ENCODE peak calls at places on chromosomes 6 and 20, in six cellular contexts. Q is K562, Z is HepG2, C is HCT116, F is H1, N is GM12878. S is an unnamed sample.

GRCh38 chr20:37229300-37229699 is 32.3 kb downstream of the GHRH start:
- DNase-seq in Q (no peak), Z (no peak), C (no peak), F (no peak), N (no peak), S (peak)

GRCh38 chr6:85452441-85452881 is 2.6 kb downstream of the NT5E start:
- DNase-seq in Q (no peak), Z (no peak), C (no peak), F (no peak), N (no peak), S (no peak)

GRCh38 chr6:118280210-118280609 is 267.9 kb upstream of the PLN start:
- DNase-seq in Q (no peak), Z (no peak), C (no peak), F (no peak), N (peak), S (no peak)

GRCh38 chr20:35854697-35855434 is 83.1 kb downstream of the PHF20 start:
- DNase-seq in Q (no peak), Z (no peak), C (no peak), F (no peak), N (no peak), S (no peak)

GRCh38 chr6:1502041-1502440 is 107.7 kb upstream of the FOXC1 start:
- DNase-seq in Q (no peak), Z (no peak), C (no peak), F (no peak), N (no peak), S (no peak)

GRCh38 chr6:10838794-10839333 is 525 bp upstream of the MAK start:
- DNase-seq in Q (no peak), Z (no peak), C (no peak), F (no peak), N (peak), S (no peak)

GRCh38 chr6:32952817-32953739 is at the start of gene HLA-DMA:
- DNase-seq in Q (peak), Z (peak), C (peak), F (peak), N (peak), S (no peak)

GRCh38 chr20:11453430-11453829 is 464.3 kb upstream of the BTBD3 start:
- DNase-seq in Q (no peak), Z (no peak), C (no peak), F (no peak), N (no peak), S (no peak)

GRCh38 chr6:170186006-170186908 is 104.6 kb downstream of the DLL1 start:
- DNase-seq in Q (no peak), Z (no peak), C (no peak), F (peak), N (no peak), S (no peak)

DNA sequence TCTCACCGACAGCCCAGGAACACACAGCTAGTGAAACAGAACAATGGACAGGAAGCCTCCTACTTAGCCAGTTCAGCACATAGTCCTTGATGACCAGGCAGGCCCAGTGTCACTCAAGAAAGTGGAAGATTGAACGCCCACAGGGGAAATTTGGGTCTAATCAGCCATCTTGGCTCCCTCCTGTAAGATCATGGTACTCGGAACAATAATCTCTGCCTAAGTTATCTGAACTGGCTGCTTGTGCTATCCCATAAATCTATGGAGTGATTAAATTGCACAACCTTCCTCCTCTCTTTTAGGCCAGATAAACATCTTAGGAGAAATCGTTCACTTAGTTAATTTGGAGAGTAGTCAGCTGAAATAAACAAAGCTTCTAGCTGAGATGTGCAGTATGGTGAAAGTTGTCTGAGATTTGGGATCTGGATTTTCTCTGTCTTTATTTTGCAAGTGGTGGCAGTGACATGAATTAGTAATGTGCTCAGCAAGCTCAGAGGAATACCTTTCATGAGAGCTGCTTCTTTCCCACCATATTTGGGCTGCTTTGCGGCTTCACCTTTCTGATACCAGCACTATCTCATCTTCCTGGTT is 146.9 kb downstream of the MTFR2 start:
- DNase-seq in Q (no peak), Z (no peak), C (no peak), F (no peak), N (no peak), S (no peak)
- H3K4me3 ChIP-seq in Q (no peak), Z (no peak), C (no peak), F (no peak), N (no peak), S (no peak)

GRCh38 chr6:166052837-166053236 is 114.8 kb downstream of the TBXT start:
- DNase-seq in Q (no peak), Z (no peak), C (no peak), F (no peak), N (no peak), S (no peak)

GRCh38 chr6:166058064-166058739 is 109.4 kb downstream of the TBXT start:
- DNase-seq in Q (no peak), Z (no peak), C (no peak), F (no peak), N (no peak), S (no peak)

GRCh38 chr6:166055801-166056200 is 111.8 kb downstream of the TBXT start:
- DNase-seq in Q (no peak), Z (no peak), C (no peak), F (no peak), N (no peak), S (no peak)

DNA sequence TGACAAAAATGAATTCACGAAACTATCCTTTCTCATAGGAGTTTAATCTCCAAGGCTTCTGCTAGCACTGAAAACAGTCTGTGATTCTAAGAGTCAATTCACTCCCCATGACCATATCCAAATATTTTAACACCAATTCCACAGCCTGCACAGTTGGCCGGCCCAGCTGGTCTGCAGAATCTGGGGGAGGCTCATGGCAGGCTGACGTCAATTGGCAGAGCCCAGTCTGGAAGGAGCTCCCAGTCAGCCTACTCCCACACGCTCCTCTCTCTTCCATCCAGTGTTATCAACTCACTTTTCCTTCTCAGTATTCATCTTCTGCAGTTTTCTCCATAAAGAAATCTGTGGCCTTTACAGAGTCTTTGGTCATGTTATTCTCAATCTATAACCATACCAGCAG is 111.0 kb downstream of the TBXT start:
- DNase-seq in Q (no peak), Z (no peak), C (no peak), F (no peak), N (no peak), S (no peak)
- TF ChIP-seq ZNF274 in Q (no peak), Z (no peak), C (no peak), F (no peak), N (no peak), S (no peak)

DNA sequence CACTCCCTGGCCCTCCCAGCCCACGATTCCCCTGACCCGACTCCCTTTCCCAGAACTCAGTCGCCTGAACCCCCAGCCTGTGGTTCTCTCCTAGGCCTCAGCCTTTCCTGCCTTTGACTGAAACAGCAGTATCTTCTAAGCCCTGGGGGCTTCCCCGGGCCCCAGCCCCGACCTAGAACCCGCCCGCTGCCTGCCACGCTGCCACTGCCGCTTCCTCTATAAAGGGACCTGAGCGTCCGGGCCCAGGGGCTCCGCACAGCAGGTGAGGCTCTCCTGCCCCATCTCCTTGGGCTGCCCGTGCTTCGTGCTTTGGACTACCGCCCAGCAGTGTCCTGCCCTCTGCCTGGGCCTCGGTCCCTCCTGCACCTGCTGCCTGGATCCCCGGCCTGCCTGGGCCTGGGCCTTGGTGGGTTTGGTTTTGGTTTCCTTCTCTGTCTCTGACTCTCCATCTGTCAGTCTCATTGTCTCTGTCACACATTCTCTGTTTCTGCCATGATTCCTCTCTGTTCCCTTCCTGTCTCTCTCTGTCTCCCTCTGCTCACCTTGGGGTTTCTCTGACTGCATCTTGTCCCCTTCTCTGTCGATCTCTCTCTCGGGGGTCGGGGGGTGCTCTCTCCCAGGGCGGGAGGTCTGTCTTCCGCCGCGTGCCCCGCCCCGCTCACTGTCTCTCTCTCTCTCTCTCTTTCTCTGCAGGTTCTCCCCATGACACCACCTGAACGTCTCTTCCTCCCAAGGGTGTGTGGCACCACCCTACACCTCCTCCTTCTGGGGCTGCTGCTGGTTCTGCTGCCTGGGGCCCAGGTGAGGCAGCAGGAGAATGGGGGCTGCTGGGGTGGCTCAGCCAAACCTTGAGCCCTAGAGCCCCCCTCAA is at the start of gene LTA:
- DNase-seq in Q (no peak), Z (no peak), C (no peak), F (no peak), N (no peak), S (no peak)
- H3K4me3 ChIP-seq in Q (no peak), Z (no peak), C (no peak), F (no peak), N (peak), S (no peak)

GRCh38 chr20:44075191-44075949 is 111.6 kb downstream of the JPH2 start:
- DNase-seq in Q (no peak), Z (no peak), C (no peak), F (peak), N (no peak), S (no peak)

GRCh38 chr20:44075950-44076232 is 111.1 kb downstream of the JPH2 start:
- DNase-seq in Q (no peak), Z (no peak), C (no peak), F (peak), N (no peak), S (no peak)

GRCh38 chr20:44073675-44074071 is 113.3 kb downstream of the JPH2 start:
- DNase-seq in Q (no peak), Z (no peak), C (no peak), F (peak), N (no peak), S (no peak)

GRCh38 chr20:44073011-44073674 is 113.8 kb downstream of the JPH2 start:
- DNase-seq in Q (no peak), Z (no peak), C (no peak), F (peak), N (no peak), S (no peak)

DNA sequence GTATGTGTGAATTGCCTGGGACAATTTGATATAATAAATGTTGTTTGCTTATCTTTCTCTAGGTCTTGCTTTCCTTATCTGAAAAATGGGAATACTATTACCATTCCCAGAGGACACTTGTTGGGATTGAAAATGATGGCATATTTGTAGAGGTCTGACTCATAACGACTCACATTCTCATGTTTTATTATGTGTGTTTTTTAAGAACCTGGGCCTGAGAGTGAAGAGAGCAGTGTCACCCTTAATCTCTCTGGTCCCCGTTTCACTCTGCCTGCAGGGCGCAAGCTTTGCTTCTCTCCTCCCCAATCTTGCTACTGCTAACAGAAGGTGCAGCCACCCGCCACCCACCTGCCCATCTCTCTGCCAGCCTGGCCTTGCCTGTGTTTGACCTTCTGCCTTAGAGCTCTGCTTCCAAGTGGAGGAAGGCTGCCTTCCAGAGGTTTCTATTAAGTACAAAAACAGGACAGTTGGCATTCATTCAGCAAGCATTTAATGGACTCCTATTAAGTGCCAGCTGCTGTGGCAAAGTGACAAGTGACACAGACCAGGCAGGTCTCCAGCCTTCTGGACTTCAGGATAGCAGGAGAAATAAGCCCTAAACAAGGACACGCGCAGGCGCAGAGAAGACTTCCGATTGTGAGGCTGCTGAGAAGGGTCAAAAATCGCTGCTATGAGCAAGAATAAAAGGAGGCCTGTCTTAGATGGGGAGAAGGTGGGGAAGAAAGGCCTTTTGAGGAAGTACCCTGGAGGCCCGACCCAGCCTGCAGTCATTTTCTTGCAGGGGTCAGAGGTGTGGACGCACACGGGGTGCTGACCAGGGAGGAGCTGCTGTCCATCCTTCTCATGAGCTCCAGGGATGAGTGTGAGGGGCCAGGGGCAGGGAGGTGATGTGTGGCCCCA is 112.5 kb downstream of the JPH2 start:
- DNase-seq in Q (no peak), Z (no peak), C (no peak), F (peak), N (no peak), S (no peak)
- TF ChIP-seq ZNF274 in Q (no peak), Z (no peak), C (no peak), F (no peak), N (no peak), S (no peak)

DNA sequence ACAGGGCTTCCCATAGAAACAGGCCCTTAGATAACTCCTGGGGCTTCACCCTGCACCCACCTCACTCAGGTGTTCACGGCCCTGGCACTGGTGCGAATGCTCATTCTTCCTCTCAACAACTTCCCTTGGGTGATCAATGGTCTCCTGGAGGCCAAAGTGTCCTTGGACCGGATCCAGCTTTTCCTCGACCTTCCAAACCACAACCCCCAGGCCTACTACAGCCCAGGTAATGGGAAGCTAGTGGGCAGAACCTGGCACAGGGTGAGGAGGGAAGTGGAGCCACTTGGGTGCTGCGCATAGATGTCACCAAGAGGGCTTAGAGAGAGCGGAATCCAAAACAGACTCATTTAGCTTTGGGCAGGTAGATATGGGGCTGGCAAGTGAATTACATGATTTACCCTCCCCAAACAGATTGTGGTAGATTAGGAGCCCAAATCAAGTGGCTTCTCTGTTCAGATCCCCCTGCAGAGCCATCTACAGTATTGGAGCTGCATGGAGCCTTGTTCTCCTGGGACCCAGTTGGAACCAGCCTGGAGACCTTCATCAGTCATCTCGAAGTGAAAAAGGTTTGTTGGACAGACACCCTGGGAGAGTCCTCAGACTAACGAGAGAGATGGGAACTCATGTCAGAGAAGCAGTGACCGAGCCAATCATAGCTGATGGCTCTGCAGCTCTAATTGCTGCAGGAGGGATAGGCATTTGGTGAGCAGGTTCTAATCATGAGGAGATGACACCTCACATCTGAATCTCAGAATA is 8.5 kb downstream of the ABCC10 start:
- DNase-seq in Q (no peak), Z (no peak), C (no peak), F (no peak), N (no peak), S (no peak)
- H3K4me3 ChIP-seq in Q (no peak), Z (no peak), C (no peak), F (no peak), N (no peak), S (no peak)

GRCh38 chr6:43093361-43094289 is 17.5 kb downstream of the PTK7 start:
- DNase-seq in Q (peak), Z (peak), C (no peak), F (no peak), N (no peak), S (no peak)
- TF ChIP-seq ZNF274 in Q (no peak), Z (no peak), C (no peak), F (no peak), N (no peak), S (no peak)

DNA sequence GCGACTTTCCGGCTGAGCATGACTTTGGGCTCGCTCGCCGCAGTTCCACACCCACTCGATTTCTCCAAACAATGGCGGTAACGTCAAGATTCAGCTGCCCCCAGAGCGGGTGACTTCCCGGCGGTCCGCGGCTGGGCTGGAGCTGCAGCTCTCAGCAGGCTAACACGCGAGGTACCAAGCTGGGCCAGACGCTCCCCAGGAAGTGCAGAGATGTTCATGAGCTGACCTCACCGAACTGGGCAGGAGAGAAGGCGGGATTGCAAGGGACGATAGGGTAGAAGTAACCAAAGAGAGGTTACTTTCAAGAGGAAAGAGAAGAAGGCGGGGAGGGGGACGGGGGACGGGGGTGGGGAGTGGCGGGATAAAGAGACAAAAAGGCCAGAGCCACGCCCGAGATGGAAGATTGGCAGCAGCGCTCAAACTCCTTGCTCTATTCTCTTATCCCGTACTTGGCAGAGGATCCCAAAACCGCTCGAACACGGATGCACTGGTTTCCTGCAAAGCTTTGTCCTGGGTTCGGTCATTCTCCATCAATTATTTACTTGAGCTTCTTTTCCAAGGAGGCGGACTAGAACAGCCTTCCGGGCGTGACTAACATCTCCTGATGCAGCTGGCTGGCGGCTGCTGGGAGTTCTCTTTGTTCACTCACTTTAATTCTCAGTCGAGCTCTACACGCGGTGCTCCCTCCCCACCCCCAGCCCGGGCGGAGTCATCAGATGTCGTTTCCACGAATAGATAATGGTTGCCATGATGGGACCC is at the start of gene MTCL3:
- DNase-seq in Q (no peak), Z (no peak), C (no peak), F (peak), N (no peak), S (no peak)
- H3K4me3 ChIP-seq in Q (no peak), Z (no peak), C (no peak), F (peak), N (no peak), S (peak)

GRCh38 chr6:160520043-160520904 is 143.8 kb downstream of the LPA start:
- DNase-seq in Q (peak), Z (peak), C (no peak), F (peak), N (no peak), S (peak)

GRCh38 chr6:160513836-160514235 is 150.2 kb downstream of the LPA start:
- DNase-seq in Q (no peak), Z (no peak), C (no peak), F (no peak), N (no peak), S (peak)

GRCh38 chr6:160523223-160523622 is 140.9 kb downstream of the LPA start:
- DNase-seq in Q (peak), Z (no peak), C (no peak), F (no peak), N (no peak), S (no peak)

GRCh38 chr6:160519133-160519532 is 144.9 kb downstream of the LPA start:
- DNase-seq in Q (no peak), Z (no peak), C (no peak), F (no peak), N (no peak), S (no peak)

GRCh38 chr6:160519603-160520042 is 144.5 kb downstream of the LPA start:
- DNase-seq in Q (no peak), Z (no peak), C (peak), F (no peak), N (no peak), S (no peak)
- TF ChIP-seq ZNF274 in Q (no peak), Z (no peak), C (no peak), F (no peak), N (no peak), S (no peak)